ENCODE peak calls at places on chromosomes 16 and 17, in four cellular contexts. D, P, G and M are unnamed samples.

GRCh38 chr16:77439106-77439505 is 4.3 kb upstream of the ADAMTS18 start:
- DNase-seq in D (no peak), G (no peak), P (no peak), M (no peak)

GRCh38 chr17:41483991-41484826 is 3.3 kb upstream of the KRT35 start:
- DNase-seq in P (no peak), G (no peak), D (no peak), M (no peak)

GRCh38 chr16:88368036-88368435 is 14.7 kb upstream of the ZNF469 start:
- DNase-seq in G (no peak), P (no peak), D (no peak), M (no peak)

GRCh38 chr16:3098459-3099394 is at the start of gene ZSCAN10:
- DNase-seq in D (no peak), G (peak), P (no peak), M (no peak)

GRCh38 chr17:12099412-12099811 is 78.7 kb downstream of the MAP2K4 start:
- DNase-seq in D (no peak), P (no peak), G (no peak), M (no peak)

GRCh38 chr17:3750926-3751325 is 27.2 kb downstream of the HASPIN start:
- DNase-seq in G (no peak), D (no peak), P (no peak), M (no peak)

GRCh38 chr17:18262111-18262510 is 1.6 kb downstream of the MIEF2 start:
- DNase-seq in G (no peak), P (no peak), D (no peak), M (no peak)

GRCh38 chr16:47073223-47074155 is 70.3 kb downstream of the NETO2 start:
- DNase-seq in P (no peak), D (no peak), G (no peak), M (no peak)

GRCh38 chr16:12210258-12210880 is 233.8 kb downstream of the SNX29 start:
- DNase-seq in D (no peak), P (no peak), G (no peak), M (no peak)

GRCh38 chr16:19883296-19883951 is 1.2 kb downstream of the GPRC5B start:
- DNase-seq in D (no peak), G (peak), P (no peak), M (no peak)

GRCh38 chr16:8716592-8716991 is 42.2 kb downstream of the ABAT start:
- DNase-seq in D (no peak), P (no peak), G (no peak), M (no peak)

GRCh38 chr16:525520-526180 is 1.9 kb upstream of the CAPN15 start:
- DNase-seq in D (peak), G (no peak), P (no peak), M (peak)

GRCh38 chr17:57293077-57293476 is 36.8 kb downstream of the MSI2 start:
- DNase-seq in G (no peak), P (no peak), D (no peak), M (no peak)

GRCh38 chr17:45981306-45981705 is 17.7 kb upstream of the STH start:
- DNase-seq in G (no peak), P (no peak), D (no peak), M (no peak)

GRCh38 chr16:27232061-27232841 is 28.9 kb downstream of the KDM8 start:
- DNase-seq in P (no peak), D (peak), G (peak), M (no peak)